ENCODE peak calls at places on chromosomes 1 and 21, in six cellular contexts. H, G, N, E, Q and B are unnamed samples.

GRCh38 chr1:199854681-199855321 is 172.7 kb upstream of the NR5A2 start:
- DNase-seq in H (no peak), G (no peak), N (no peak), E (no peak), Q (no peak), B (no peak)

GRCh38 chr21:41166947-41167346 is 1.0 kb upstream of the BACE2 start:
- DNase-seq in H (no peak), G (no peak), N (no peak), E (peak; percentile 20), Q (no peak), B (no peak)

GRCh38 chr1:204830671-204831585 is 39.7 kb upstream of the NFASC start:
- DNase-seq in H (no peak), G (no peak), N (no peak), E (no peak), Q (no peak), B (no peak)

GRCh38 chr1:14835725-14836124 is 237.2 kb downstream of the KAZN start:
- DNase-seq in H (no peak), G (no peak), N (no peak), E (no peak), Q (no peak), B (no peak)

GRCh38 chr1:28668956-28669719 is 554 bp downstream of the GMEB1 start:
- DNase-seq in H (peak; percentile 4), G (peak; percentile 57), N (peak; percentile 33), E (no peak), Q (no peak), B (no peak)

GRCh38 chr1:25223471-25223870 is 8.8 kb downstream of the SYF2 start:
- DNase-seq in H (no peak), G (no peak), N (no peak), E (no peak), Q (no peak), B (no peak)

GRCh38 chr1:236642763-236643162 is 38.4 kb upstream of the HEATR1 start:
- DNase-seq in H (no peak), G (peak; percentile 12), N (no peak), E (no peak), Q (no peak), B (no peak)

GRCh38 chr1:17569200-17570139 is 30.0 kb downstream of the ARHGEF10L start:
- DNase-seq in H (peak; percentile 58), G (peak; percentile 71), N (peak; percentile 44), E (peak; percentile 60), Q (no peak), B (no peak)

GRCh38 chr1:65260851-65261473 is 48.4 kb upstream of the DNAJC6 start:
- DNase-seq in H (peak; percentile 59), G (peak; percentile 70), N (no peak), E (no peak), Q (no peak), B (no peak)

GRCh38 chr1:240414237-240414636 is 197.7 kb downstream of the GREM2 start:
- DNase-seq in H (no peak), G (no peak), N (no peak), E (no peak), Q (no peak), B (no peak)

GRCh38 chr1:54378157-54378883 is 27.9 kb downstream of the SSBP3 start:
- DNase-seq in H (no peak), G (no peak), N (no peak), E (no peak), Q (no peak), B (no peak)

GRCh38 chr21:44354001-44354405 is 582 bp downstream of the TRPM2 start:
- DNase-seq in H (no peak), G (no peak), N (no peak), E (no peak), Q (no peak), B (no peak)

GRCh38 chr1:213996320-213997022 is 8.7 kb downstream of the PROX1 start:
- DNase-seq in H (no peak), G (no peak), N (no peak), E (no peak), Q (no peak), B (no peak)

GRCh38 chr1:72485786-72486185 is 203.4 kb upstream of the NEGR1 start:
- DNase-seq in H (no peak), G (no peak), N (no peak), E (no peak), Q (no peak), B (no peak)

GRCh38 chr1:115877511-115877910 is 36.6 kb upstream of the NHLH2 start:
- DNase-seq in H (no peak), G (no peak), N (no peak), E (no peak), Q (no peak), B (no peak)

GRCh38 chr1:42962641-42963377 is 4.1 kb upstream of the SLC2A1 start:
- DNase-seq in H (no peak), G (peak; percentile 95), N (peak; percentile 61), E (no peak), Q (no peak), B (no peak)

GRCh38 chr1:223403184-223403815 is 10.1 kb downstream of the CCDC185 start:
- DNase-seq in H (no peak), G (peak; percentile 44), N (no peak), E (no peak), Q (no peak), B (no peak)

GRCh38 chr21:45050786-45051489 is 23.4 kb upstream of the ADARB1 start:
- DNase-seq in H (no peak), G (no peak), N (no peak), E (no peak), Q (no peak), B (no peak)

GRCh38 chr1:223261914-223262313 is 102.1 kb downstream of the SUSD4 start:
- DNase-seq in H (no peak), G (no peak), N (no peak), E (no peak), Q (no peak), B (no peak)

GRCh38 chr1:53644909-53645689 is 93.9 kb downstream of the GLIS1 start:
- DNase-seq in H (no peak), G (no peak), N (no peak), E (no peak), Q (no peak), B (no peak)

GRCh38 chr1:106921186-106921585 is 135.3 kb upstream of the PRMT6 start:
- DNase-seq in H (no peak), G (no peak), N (no peak), E (no peak), Q (no peak), B (no peak)

GRCh38 chr1:182359645-182360044 is 31.9 kb downstream of the GLUL start:
- DNase-seq in H (no peak), G (peak; percentile 85), N (no peak), E (no peak), Q (no peak), B (no peak)

GRCh38 chr1:172745014-172745413 is 86.1 kb downstream of the FASLG start:
- DNase-seq in H (peak; percentile 71), G (peak; percentile 71), N (peak; percentile 52), E (peak; percentile 22), Q (peak; percentile 79), B (peak; percentile 72)

GRCh38 chr1:240967070-240967724 is 355.2 kb upstream of the GREM2 start:
- DNase-seq in H (no peak), G (no peak), N (peak; percentile 3), E (no peak), Q (no peak), B (no peak)

GRCh38 chr1:7771673-7772299 is 690 bp downstream of the VAMP3 start:
- DNase-seq in H (no peak), G (peak; percentile 34), N (peak; percentile 16), E (no peak), Q (no peak), B (no peak)

GRCh38 chr1:7768583-7768982 is 2.5 kb upstream of the VAMP3 start:
- DNase-seq in H (no peak), G (no peak), N (no peak), E (no peak), Q (no peak), B (no peak)

GRCh38 chr1:7769673-7770412 is 1.3 kb upstream of the VAMP3 start:
- DNase-seq in H (no peak), G (peak; percentile 73), N (no peak), E (no peak), Q (no peak), B (no peak)

GRCh38 chr1:7770939-7771672 is at the start of gene VAMP3:
- DNase-seq in H (peak; percentile 44), G (peak; percentile 90), N (peak; percentile 62), E (peak; percentile 99), Q (peak; percentile 30), B (no peak)

DNA sequence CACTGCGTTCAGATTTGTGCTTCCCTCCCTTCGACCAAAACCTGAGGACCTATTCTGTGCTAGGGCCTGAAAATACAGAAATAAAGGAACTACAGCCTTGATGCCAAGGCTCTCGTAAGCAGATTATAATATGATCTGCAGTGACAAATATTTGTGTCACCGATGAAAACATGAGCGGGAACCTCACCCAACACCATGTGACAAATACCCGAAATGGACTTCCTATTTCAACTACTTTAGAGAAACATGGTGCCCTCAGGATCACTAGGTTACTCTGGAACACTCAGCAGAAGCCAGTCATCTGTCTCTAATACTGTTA is 517 bp upstream of the VAMP3 start:
- DNase-seq in H (no peak), G (no peak), N (no peak), E (no peak), Q (no peak), B (peak; percentile 10)
- TF ChIP-seq SIN3A in H (no peak), G (no peak), N (no peak), E (no peak), Q (no peak), B (no peak)

GRCh38 chr1:117629625-117630422 is 24.0 kb downstream of the TENT5C start:
- DNase-seq in H (no peak), G (no peak), N (no peak), E (no peak), Q (no peak), B (no peak)
- H3K4me3 ChIP-seq in H (no peak overlapping the region), G (no peak overlapping the region), N (no peak overlapping the region), E (no peak overlapping the region), Q (no peak overlapping the region), B (no peak overlapping the region)

GRCh38 chr1:19676438-19676922 is 11.8 kb downstream of the HTR6 start:
- DNase-seq in H (no peak), G (peak; percentile 76), N (peak; percentile 38), E (no peak), Q (no peak), B (no peak)
- TF ChIP-seq REST in H (peak; percentile 87), G (peak; percentile 98), N (peak; percentile 90), E (peak; percentile 96), Q (peak; percentile 96), B (peak; percentile 98)

GRCh38 chr21:35703704-35704103 is 356.6 kb downstream of the SETD4 start:
- DNase-seq in H (no peak), G (no peak), N (no peak), E (no peak), Q (no peak), B (no peak)

GRCh38 chr21:35711213-35711612 is 349.1 kb downstream of the SETD4 start:
- DNase-seq in H (no peak), G (no peak), N (no peak), E (no peak), Q (no peak), B (no peak)

GRCh38 chr21:35705237-35705887 is 355.0 kb downstream of the SETD4 start:
- DNase-seq in H (no peak), G (no peak), N (no peak), E (no peak), Q (no peak), B (no peak)

GRCh38 chr21:35711661-35712060 is 348.7 kb downstream of the SETD4 start:
- DNase-seq in H (no peak), G (no peak), N (no peak), E (no peak), Q (no peak), B (no peak)

GRCh38 chr21:35705888-35706287 is 354.4 kb downstream of the SETD4 start:
- DNase-seq in H (no peak), G (no peak), N (no peak), E (no peak), Q (no peak), B (no peak)
- TF ChIP-seq SIN3A in H (no peak), G (no peak), N (no peak), E (no peak), Q (no peak), B (no peak)